ENCODE peak calls at places on chromosomes 13 and 19, in seven cellular contexts. One of them, this sample, is unnamed.

GRCh38 chr13:46469064-46469463 is 82.0 kb upstream of the RUBCNL start:
- DNase-seq in NT2/D1: no peak
- DNase-seq in cerebellum: no peak
- DNase-seq in smooth muscle cell of the brain vasculature: no peak
- DNase-seq in astrocyte of the spinal cord: no peak
- DNase-seq in AG09309: peak
- DNase-seq in NCI-H2029: no peak
- DNase-seq in this sample: peak

GRCh38 chr19:48248081-48248833 is 7.5 kb downstream of the CARD8 start:
- DNase-seq in NT2/D1: no peak
- DNase-seq in cerebellum: no peak
- DNase-seq in smooth muscle cell of the brain vasculature: no peak
- DNase-seq in astrocyte of the spinal cord: no peak
- DNase-seq in AG09309: no peak
- DNase-seq in NCI-H2029: no peak
- DNase-seq in this sample: no peak

GRCh38 chr13:84430015-84430414 is 547.7 kb upstream of the SLITRK1 start:
- DNase-seq in NT2/D1: no peak
- DNase-seq in cerebellum: no peak
- DNase-seq in smooth muscle cell of the brain vasculature: no peak
- DNase-seq in astrocyte of the spinal cord: peak
- DNase-seq in AG09309: no peak
- DNase-seq in NCI-H2029: no peak
- DNase-seq in this sample: no peak

GRCh38 chr19:12574036-12574435 is 22.8 kb upstream of the ZNF564 start:
- DNase-seq in NT2/D1: no peak
- DNase-seq in cerebellum: no peak
- DNase-seq in smooth muscle cell of the brain vasculature: no peak
- DNase-seq in astrocyte of the spinal cord: no peak
- DNase-seq in AG09309: no peak
- DNase-seq in NCI-H2029: peak
- DNase-seq in this sample: no peak

GRCh38 chr13:27599845-27600553 is 20.3 kb downstream of the LNX2 start:
- DNase-seq in NT2/D1: no peak
- DNase-seq in cerebellum: no peak
- DNase-seq in smooth muscle cell of the brain vasculature: no peak
- DNase-seq in astrocyte of the spinal cord: peak
- DNase-seq in AG09309: peak
- DNase-seq in NCI-H2029: no peak
- DNase-seq in this sample: no peak

GRCh38 chr13:21834511-21834910 is 163.6 kb downstream of the FGF9 start:
- DNase-seq in NT2/D1: no peak
- DNase-seq in cerebellum: no peak
- DNase-seq in smooth muscle cell of the brain vasculature: no peak
- DNase-seq in astrocyte of the spinal cord: no peak
- DNase-seq in AG09309: no peak
- DNase-seq in NCI-H2029: no peak
- DNase-seq in this sample: peak

GRCh38 chr19:38031423-38031770 is 124.4 kb downstream of the SIPA1L3 start:
- DNase-seq in NT2/D1: no peak
- DNase-seq in cerebellum: no peak
- DNase-seq in smooth muscle cell of the brain vasculature: no peak
- DNase-seq in astrocyte of the spinal cord: peak
- DNase-seq in AG09309: no peak
- DNase-seq in NCI-H2029: no peak
- DNase-seq in this sample: no peak

GRCh38 chr19:10510301-10510802 is 6.9 kb downstream of the S1PR5 start:
- DNase-seq in NT2/D1: no peak
- DNase-seq in cerebellum: no peak
- DNase-seq in smooth muscle cell of the brain vasculature: no peak
- DNase-seq in astrocyte of the spinal cord: no peak
- DNase-seq in AG09309: no peak
- DNase-seq in NCI-H2029: no peak
- DNase-seq in this sample: no peak

GRCh38 chr13:111472559-111473460 is 152.4 kb downstream of the TEX29 start:
- DNase-seq in NT2/D1: no peak
- DNase-seq in cerebellum: no peak
- DNase-seq in smooth muscle cell of the brain vasculature: no peak
- DNase-seq in astrocyte of the spinal cord: no peak
- DNase-seq in AG09309: no peak
- DNase-seq in NCI-H2029: no peak
- DNase-seq in this sample: no peak

GRCh38 chr19:3125900-3126524 is 9.8 kb upstream of the GNA15 start:
- DNase-seq in NT2/D1: no peak
- DNase-seq in cerebellum: no peak
- DNase-seq in smooth muscle cell of the brain vasculature: no peak
- DNase-seq in astrocyte of the spinal cord: no peak
- DNase-seq in AG09309: no peak
- DNase-seq in NCI-H2029: peak
- DNase-seq in this sample: no peak

GRCh38 chr13:52808842-52809219 is 39.6 kb downstream of the PCDH8 start:
- DNase-seq in NT2/D1: no peak
- DNase-seq in cerebellum: no peak
- DNase-seq in smooth muscle cell of the brain vasculature: no peak
- DNase-seq in astrocyte of the spinal cord: no peak
- DNase-seq in AG09309: no peak
- DNase-seq in NCI-H2029: no peak
- DNase-seq in this sample: no peak

GRCh38 chr19:48292798-48293197 is 22.9 kb downstream of the ZNF114 start:
- DNase-seq in NT2/D1: no peak
- DNase-seq in cerebellum: no peak
- DNase-seq in smooth muscle cell of the brain vasculature: no peak
- DNase-seq in astrocyte of the spinal cord: peak
- DNase-seq in AG09309: no peak
- DNase-seq in NCI-H2029: no peak
- DNase-seq in this sample: no peak

GRCh38 chr19:57587529-57587928 is 3.6 kb downstream of the ZIK1 start:
- DNase-seq in NT2/D1: no peak
- DNase-seq in cerebellum: no peak
- DNase-seq in smooth muscle cell of the brain vasculature: no peak
- DNase-seq in astrocyte of the spinal cord: peak
- DNase-seq in AG09309: peak
- DNase-seq in NCI-H2029: no peak
- DNase-seq in this sample: no peak

GRCh38 chr19:40594657-40595077 is 6.5 kb upstream of the LTBP4 start:
- DNase-seq in NT2/D1: no peak
- DNase-seq in cerebellum: no peak
- DNase-seq in smooth muscle cell of the brain vasculature: no peak
- DNase-seq in astrocyte of the spinal cord: no peak
- DNase-seq in AG09309: no peak
- DNase-seq in NCI-H2029: no peak
- DNase-seq in this sample: no peak

This sample was measured in LNCaP clone FGC.